ENCODE peak calls at places on chromosome 1, in six cellular contexts. J is hepatocyte; E is aorta; A is iPS DF 6.9; N is tibial artery; Q is CD8-positive, alpha-beta T cell. B is an unnamed sample.

GRCh38 chr1:95179205-95180001 is 54.6 kb upstream of the RWDD3 start:
- DNase-seq in J (no peak), E (no peak), A (no peak), N (no peak), Q (no peak), B (no peak)

GRCh38 chr1:24714859-24715520 is 30.3 kb upstream of the CLIC4 start:
- DNase-seq in J (no peak), E (peak), A (no peak), N (no peak), Q (no peak), B (no peak)

GRCh38 chr1:37315236-37315870 is 159.0 kb upstream of the ZC3H12A start:
- DNase-seq in J (no peak), E (no peak), A (peak), N (no peak), Q (no peak), B (no peak)

GRCh38 chr1:241985787-241986186 is 13.1 kb downstream of the MAP1LC3C start:
- DNase-seq in J (peak), E (no peak), A (no peak), N (no peak), Q (no peak), B (no peak)

GRCh38 chr1:234326493-234327366 is 46.5 kb upstream of the COA6 start:
- DNase-seq in J (peak), E (no peak), A (peak), N (peak), Q (peak), B (no peak)

GRCh38 chr1:107936498-107937481 is 28.2 kb downstream of the VAV3 start:
- DNase-seq in J (peak), E (no peak), A (peak), N (peak), Q (no peak), B (peak)

GRCh38 chr1:167439301-167439988 is 78.9 kb downstream of the CD247 start:
- DNase-seq in J (peak), E (peak), A (no peak), N (no peak), Q (no peak), B (no peak)

GRCh38 chr1:201008666-201009360 is 14.7 kb downstream of the KIF21B start:
- DNase-seq in J (no peak), E (no peak), A (no peak), N (no peak), Q (no peak), B (no peak)

GRCh38 chr1:17370618-17371017 is 1.4 kb upstream of the PADI6 start:
- DNase-seq in J (peak), E (no peak), A (no peak), N (no peak), Q (no peak), B (no peak)

GRCh38 chr1:93330196-93330595 is 15.5 kb upstream of the DR1 start:
- DNase-seq in J (no peak), E (no peak), A (no peak), N (no peak), Q (no peak), B (no peak)

GRCh38 chr1:206106328-206107167 is 10.6 kb downstream of the AVPR1B start:
- DNase-seq in J (peak), E (peak), A (no peak), N (peak), Q (peak), B (no peak)

GRCh38 chr1:12082988-12083387 is 19.9 kb downstream of the TNFRSF8 start:
- DNase-seq in J (no peak), E (no peak), A (no peak), N (no peak), Q (no peak), B (no peak)

GRCh38 chr1:201015551-201016091 is 7.9 kb downstream of the KIF21B start:
- DNase-seq in J (no peak), E (no peak), A (no peak), N (no peak), Q (no peak), B (no peak)

GRCh38 chr1:171582589-171582988 is 39.5 kb upstream of the MYOCOS start:
- DNase-seq in J (no peak), E (no peak), A (no peak), N (no peak), Q (no peak), B (no peak)

GRCh38 chr1:218377143-218377660 is 32.1 kb downstream of the TGFB2 start:
- DNase-seq in J (no peak), E (no peak), A (no peak), N (no peak), Q (no peak), B (peak)

DNA sequence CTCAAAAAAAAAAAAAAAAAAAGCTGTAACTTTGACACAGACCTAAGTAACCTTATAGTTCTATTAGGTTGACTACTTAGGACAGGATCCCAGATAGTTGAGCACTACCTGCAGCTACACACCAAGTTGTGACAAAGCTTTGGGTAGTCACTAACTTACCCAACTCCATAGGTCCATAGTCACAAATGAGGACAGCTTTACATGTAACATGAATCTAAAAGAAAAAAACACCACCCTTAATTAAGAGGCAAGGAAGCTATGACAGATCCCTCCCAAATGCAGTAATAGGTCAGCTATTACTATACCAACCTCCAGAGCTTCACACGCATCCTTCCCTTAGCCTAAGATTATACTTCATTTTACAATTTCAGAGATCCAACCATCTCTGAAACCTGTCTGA is 12.7 kb upstream of the RAB42 start:
- DNase-seq in J (no peak), E (no peak), A (no peak), N (no peak), Q (no peak), B (no peak)
- H3K27ac ChIP-seq in J (no peak), E (no peak), A (no peak), N (peak), Q (no peak), B (peak)

DNA sequence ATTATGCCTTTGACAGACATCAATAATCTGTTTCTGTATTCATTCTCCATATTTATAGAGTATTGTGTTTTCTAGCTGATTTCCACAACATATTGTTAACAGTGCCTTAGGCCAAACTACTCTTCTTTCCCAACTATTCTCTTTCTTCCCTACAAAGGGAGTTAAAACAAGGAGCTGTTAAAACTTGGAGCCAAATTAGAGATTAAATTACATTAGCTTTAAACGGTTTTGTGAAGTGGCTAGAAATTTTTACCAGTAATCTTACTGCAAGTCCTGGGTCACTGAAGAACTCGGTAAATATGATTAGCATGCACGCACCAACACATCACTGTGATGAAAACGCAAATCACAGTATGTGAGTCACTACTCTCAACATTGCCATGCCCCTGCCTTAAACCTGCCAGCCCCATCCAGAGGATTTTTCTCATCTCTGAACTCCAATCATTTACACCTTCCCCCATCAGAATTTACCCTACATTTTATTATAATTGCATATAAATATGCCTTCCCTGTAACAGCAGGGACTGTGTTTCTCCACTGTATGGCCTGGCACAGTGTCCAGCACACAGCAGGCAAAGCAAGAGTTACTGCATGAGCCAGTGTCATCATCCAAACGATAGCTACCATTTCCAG is 1.5 kb upstream of the PRDX6 start:
- DNase-seq in J (peak), E (no peak), A (no peak), N (no peak), Q (no peak), B (peak)
- H3K27ac ChIP-seq in J (peak), E (no peak), A (no peak), N (peak), Q (no peak), B (peak)

GRCh38 chr1:160838876-160839275 is 23.8 kb downstream of the CD244 start:
- DNase-seq in J (no peak), E (no peak), A (no peak), N (no peak), Q (no peak), B (no peak)

GRCh38 chr1:160836561-160836960 is 26.1 kb downstream of the CD244 start:
- DNase-seq in J (no peak), E (no peak), A (no peak), N (no peak), Q (no peak), B (no peak)

GRCh38 chr1:160836981-160837557 is 25.6 kb downstream of the CD244 start:
- DNase-seq in J (no peak), E (no peak), A (no peak), N (no peak), Q (no peak), B (no peak)

GRCh38 chr1:160834945-160835565 is 27.6 kb downstream of the CD244 start:
- DNase-seq in J (peak), E (no peak), A (no peak), N (no peak), Q (no peak), B (no peak)

GRCh38 chr1:160837558-160838205 is 25.0 kb downstream of the CD244 start:
- DNase-seq in J (no peak), E (no peak), A (no peak), N (no peak), Q (peak), B (no peak)
- H3K27ac ChIP-seq in J (no peak), E (no peak), A (no peak), N (no peak), Q (peak), B (no peak)

GRCh38 chr1:244843148-244843978 is 7.9 kb downstream of the COX20 start:
- DNase-seq in J (no peak), E (no peak), A (no peak), N (no peak), Q (no peak), B (no peak)
- H3K27ac ChIP-seq in J (peak), E (no peak), A (no peak), N (no peak), Q (no peak), B (peak)

GRCh38 chr1:20223659-20224058 is 37.3 kb upstream of the PLA2G2C start:
- DNase-seq in J (no peak), E (no peak), A (no peak), N (no peak), Q (no peak), B (no peak)
- H3K27ac ChIP-seq in J (no peak), E (no peak), A (no peak), N (no peak), Q (no peak), B (no peak)